ENCODE peak calls at places on chromosomes 3 and 15, in four cellular contexts. C is CD8-positive, alpha-beta memory T cell; J is fibroblast of mammary gland; G is SIG-M5. M is an unnamed sample.

GRCh38 chr3:27479816-27480543 is 4.2 kb downstream of the SLC4A7 start:
- DNase-seq in J (no peak), C (peak), G (no peak), M (no peak)

GRCh38 chr15:23073890-23074631 is 34.7 kb upstream of the TUBGCP5 start:
- DNase-seq in C (no peak), G (no peak), J (no peak), M (peak)

GRCh38 chr3:186839874-186840641 is 2.5 kb upstream of the ADIPOQ start:
- DNase-seq in C (no peak), G (peak), J (peak), M (no peak)

GRCh38 chr3:169138849-169139416 is 524.6 kb downstream of the MECOM start:
- DNase-seq in G (no peak), C (no peak), J (no peak), M (peak)

GRCh38 chr3:49867871-49868321 is 1.8 kb downstream of the CAMKV start:
- DNase-seq in G (no peak), J (peak), C (no peak), M (peak)

GRCh38 chr3:98893740-98894139 is 7.8 kb downstream of the DCBLD2 start:
- DNase-seq in J (peak), G (no peak), C (no peak), M (no peak)

GRCh38 chr3:197734667-197735318 is 1.9 kb downstream of the RUBCN start:
- DNase-seq in C (no peak), J (no peak), G (no peak), M (no peak)

GRCh38 chr15:36498401-36498800 is 81.0 kb upstream of the CDIN1 start:
- DNase-seq in J (no peak), C (no peak), G (no peak), M (no peak)

GRCh38 chr15:91885714-91886265 is 32.3 kb downstream of the SLCO3A1 start:
- DNase-seq in J (no peak), C (no peak), G (no peak), M (no peak)

M was measured in HAP-1.